ENCODE peak calls at places on chromosome 21, in four cellular contexts. R, Z, C and W are unnamed samples. For H3K36me3 and H3K27me3, the result is how much of the 10 kb centered on the place peaks cover.

GRCh38 chr21:16605588-16605987 is 875.8 kb downstream of the USP25 start:
- DNase-seq in C (no peak), R (no peak), Z (no peak), W (no peak)

GRCh38 chr21:42939581-42940413 is 14.4 kb upstream of the ERVH48-1 start:
- DNase-seq in R (no peak), Z (no peak), C (peak), W (peak)

GRCh38 chr21:31282095-31282709 is 61.9 kb downstream of the TIAM1 start:
- DNase-seq in C (no peak), R (peak), Z (no peak), W (no peak)

GRCh38 chr21:38913120-38913975 is 107.6 kb downstream of the ETS2 start:
- DNase-seq in Z (peak), R (peak), C (peak), W (peak)

GRCh38 chr21:36499578-36500471 is 19.9 kb upstream of the CLDN14 start:
- DNase-seq in C (no peak), R (no peak), Z (no peak), W (no peak)

GRCh38 chr21:25412090-25412489 is 195.2 kb downstream of the MRPL39 start:
- DNase-seq in R (no peak), Z (no peak), C (no peak), W (no peak)

GRCh38 chr21:17794631-17795030 is 24.5 kb downstream of the C21orf91 start:
- DNase-seq in C (no peak), R (no peak), Z (no peak), W (no peak)

GRCh38 chr21:14453339-14453738 is 70.4 kb upstream of the HSPA13 start:
- DNase-seq in Z (no peak), R (peak), C (no peak), W (no peak)

GRCh38 chr21:39837861-39838359 is 29.3 kb upstream of the PCP4 start:
- DNase-seq in C (no peak), R (no peak), Z (no peak), W (no peak)

GRCh38 chr21:25963186-25963585 is 207.4 kb downstream of the APP start:
- DNase-seq in C (no peak), Z (no peak), R (no peak), W (no peak)

GRCh38 chr21:29130234-29130993 is at the start of gene MAP3K7CL:
- DNase-seq in C (no peak), R (peak), Z (no peak), W (no peak)

GRCh38 chr21:21463456-21463855 is 465.2 kb downstream of the NCAM2 start:
- DNase-seq in R (no peak), Z (no peak), C (no peak), W (no peak)

GRCh38 chr21:25490742-25491141 is 116.5 kb downstream of the MRPL39 start:
- DNase-seq in R (no peak), C (no peak), Z (no peak), W (no peak)

GRCh38 chr21:43025636-43026180 is 49.9 kb downstream of the CBS start:
- DNase-seq in R (no peak), Z (peak), C (no peak), W (no peak)

GRCh38 chr21:20720623-20721022 is 277.6 kb upstream of the NCAM2 start:
- DNase-seq in C (no peak), Z (no peak), R (no peak), W (no peak)

GRCh38 chr21:31660134-31660565 is 657 bp downstream of the SOD1 start:
- DNase-seq in C (peak), Z (peak), R (no peak), W (peak)

GRCh38 chr21:44722701-44723100 is 11.3 kb upstream of the TSPEAR start:
- DNase-seq in R (no peak), Z (no peak), C (no peak), W (peak)
- H3K4me3 ChIP-seq in R (no peak), Z (no peak), C (no peak), W (no peak)

DNA sequence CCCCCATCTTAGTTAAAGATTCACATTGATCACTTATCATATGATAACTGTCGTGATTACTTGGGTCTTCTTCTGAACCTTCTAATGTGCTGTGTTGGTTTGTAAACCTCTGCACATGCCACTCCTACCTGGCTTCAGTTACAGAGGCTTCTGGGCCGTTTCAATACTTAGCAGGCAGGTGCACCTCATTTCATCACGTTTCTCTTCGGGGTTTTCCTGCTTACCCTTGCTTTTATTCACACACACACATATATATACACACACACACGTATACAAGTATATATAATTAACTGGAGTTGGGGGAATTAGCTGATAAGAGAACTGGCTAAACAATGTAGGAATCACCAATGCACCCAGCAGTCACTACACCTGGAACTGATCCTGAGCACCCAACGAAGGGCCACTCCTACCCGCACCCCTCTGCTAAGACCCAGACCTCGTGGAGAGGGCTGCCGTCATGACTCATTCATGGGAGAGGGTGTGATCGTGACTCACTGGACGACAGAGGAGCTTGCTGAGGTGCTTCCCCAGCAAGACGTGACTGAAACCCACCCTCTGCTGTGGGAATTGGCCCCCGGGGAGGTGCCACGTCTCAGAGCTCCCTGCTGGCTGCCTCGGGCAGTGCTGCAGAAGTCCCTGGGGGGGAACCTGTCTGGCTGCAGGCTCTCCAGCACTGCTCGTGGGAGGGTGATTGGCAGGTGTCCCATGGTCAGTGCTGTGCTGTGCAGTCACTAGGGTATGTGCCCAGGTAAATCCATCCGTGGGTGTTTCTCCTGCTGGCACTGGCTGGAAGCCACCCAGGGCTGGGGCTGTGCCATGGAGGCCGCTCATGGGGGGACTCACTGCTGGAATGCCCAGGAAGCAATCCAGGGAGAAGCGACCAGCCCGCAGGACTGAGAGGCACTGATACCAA is 166.6 kb downstream of the DYRK1A start:
- DNase-seq in Z (no peak), C (no peak), R (peak), W (no peak)
- H3K36me3 ChIP-seq in Z (under half), C (under half), R (under half), W (under half)

GRCh38 chr21:41684381-41685245 is 82.2 kb downstream of the RIPK4 start:
- DNase-seq in Z (no peak), R (no peak), C (peak), W (peak)

GRCh38 chr21:41681939-41682718 is 84.7 kb downstream of the RIPK4 start:
- DNase-seq in C (no peak), R (no peak), Z (no peak), W (no peak)

GRCh38 chr21:41682719-41683179 is 84.1 kb downstream of the RIPK4 start:
- DNase-seq in Z (no peak), C (no peak), R (no peak), W (no peak)

GRCh38 chr21:41685511-41686149 is 81.2 kb downstream of the RIPK4 start:
- DNase-seq in R (no peak), Z (no peak), C (no peak), W (peak)

GRCh38 chr21:41683815-41684214 is 83.0 kb downstream of the RIPK4 start:
- DNase-seq in C (no peak), Z (no peak), R (no peak), W (no peak)
- H3K27me3 ChIP-seq in C (under half), Z (under half), R (half or more), W (under half)

DNA sequence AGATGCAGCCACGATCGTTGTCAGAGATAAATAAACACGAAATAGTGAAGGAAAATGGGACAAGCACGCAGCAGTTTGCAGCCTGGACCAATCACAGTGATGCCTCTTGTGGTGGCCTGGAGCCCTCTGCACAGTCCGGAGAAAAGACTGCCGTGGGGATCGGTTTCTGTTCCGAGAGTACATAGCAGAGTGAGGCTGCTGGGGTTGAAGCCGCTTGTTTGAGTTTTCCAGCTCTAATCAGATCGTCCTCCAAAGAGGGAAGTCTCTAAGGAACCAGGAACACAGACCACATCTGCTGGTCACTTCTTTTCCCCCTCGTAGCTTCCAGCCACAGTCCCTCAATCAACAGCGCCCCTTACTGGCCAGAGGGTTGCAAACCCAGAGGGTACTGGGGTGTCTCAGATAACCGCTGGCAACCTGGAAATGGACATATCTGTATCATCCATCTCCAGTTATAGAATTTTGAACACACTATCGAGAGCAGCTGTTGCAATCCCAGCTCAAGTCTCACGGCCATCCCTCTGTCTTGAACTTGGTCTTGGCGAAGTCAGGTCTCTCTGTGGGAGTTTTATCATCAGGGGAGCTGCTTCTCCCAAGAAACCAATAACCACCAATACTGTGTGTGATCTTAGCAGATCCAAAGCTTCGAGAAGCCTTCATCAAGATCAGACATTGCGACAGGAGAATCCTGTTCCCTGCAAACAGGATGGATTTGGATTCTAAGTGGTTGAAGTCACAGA is 57.4 kb downstream of the OLIG1 start:
- DNase-seq in Z (peak), C (peak), R (peak), W (peak)
- H3K4me3 ChIP-seq in Z (peak), C (no peak), R (no peak), W (no peak)

GRCh38 chr21:41880153-41880552 is 1.0 kb upstream of the PRDM15 start:
- DNase-seq in Z (no peak), C (no peak), R (no peak), W (no peak)
- H3K36me3 ChIP-seq in Z (under half), C (under half), R (under half), W (under half)

DNA sequence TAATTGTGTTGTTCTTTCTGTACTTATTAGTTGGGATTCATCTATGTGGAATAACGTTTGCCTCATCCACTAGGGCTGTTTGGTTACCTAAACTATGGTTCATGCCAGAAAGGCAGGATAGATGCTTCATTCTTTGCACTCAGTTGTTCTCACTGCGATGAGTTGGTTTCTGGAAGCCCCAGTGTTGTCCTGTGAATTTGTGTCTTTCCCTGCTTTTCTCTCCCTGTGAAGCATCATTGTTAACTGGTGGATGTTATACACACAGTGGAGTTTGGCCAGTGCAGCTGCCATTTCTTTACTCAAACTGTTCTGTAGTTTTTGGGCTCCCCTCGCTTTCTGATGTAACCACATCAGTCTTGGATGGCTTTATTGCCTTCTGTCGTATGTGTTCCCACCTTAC is 143.6 kb upstream of the COL6A1 start:
- DNase-seq in Z (no peak), C (no peak), R (no peak), W (no peak)
- H3K27me3 ChIP-seq in Z (under half), C (under half), R (under half), W (under half)

DNA sequence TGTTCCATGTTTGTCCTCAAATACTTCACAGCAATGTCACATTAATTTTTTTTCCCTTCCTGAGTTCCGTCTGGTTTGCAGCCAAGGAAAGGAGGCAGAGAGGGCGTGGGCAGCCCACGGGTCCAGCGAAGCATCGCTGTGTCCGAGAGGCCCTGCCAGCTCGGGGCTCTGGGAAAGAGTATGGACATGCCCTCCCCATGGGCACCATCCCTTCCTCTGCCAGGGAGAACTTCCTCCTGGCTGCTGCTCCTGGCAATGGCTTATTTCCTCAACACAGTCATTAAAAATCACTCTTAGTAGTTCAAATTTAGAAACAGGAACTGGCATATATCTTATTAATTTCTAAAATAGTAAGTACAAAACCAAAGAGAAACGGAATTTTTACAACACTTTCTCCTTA is 115.5 kb downstream of the RIPK4 start:
- DNase-seq in C (peak), Z (no peak), R (no peak), W (no peak)
- H3K4me3 ChIP-seq in C (no peak), Z (no peak), R (no peak), W (no peak)